ENCODE peak calls at places on chromosomes 11 and 22, in five cellular contexts. I is WTC11, Y is GM13976, H is neural crest cell, D is gastrocnemius medialis. G is an unnamed sample.

GRCh38 chr11:12744831-12745502 is 70.7 kb downstream of the TEAD1 start:
- DNase-seq in I (no peak), Y (no peak), H (no peak), D (peak), G (no peak)

GRCh38 chr11:129960216-129961214 is 42.1 kb downstream of the PRDM10 start:
- DNase-seq in I (no peak), Y (peak), H (no peak), D (no peak), G (no peak)

GRCh38 chr22:27580311-27580897 is 221.2 kb downstream of the MN1 start:
- DNase-seq in I (no peak), Y (no peak), H (no peak), D (no peak), G (no peak)

GRCh38 chr22:49119551-49119952 is 708.1 kb downstream of the BRD1 start:
- DNase-seq in I (peak), Y (no peak), H (no peak), D (no peak), G (no peak)

GRCh38 chr22:28230682-28231081 is 311.6 kb upstream of the PITPNB start:
- DNase-seq in I (no peak), Y (no peak), H (no peak), D (no peak), G (no peak)

GRCh38 chr11:3123316-3123715 is 41.8 kb downstream of the OSBPL5 start:
- DNase-seq in I (peak), Y (no peak), H (no peak), D (peak), G (no peak)

GRCh38 chr11:35304393-35304790 is 115.0 kb downstream of the SLC1A2 start:
- DNase-seq in I (no peak), Y (peak), H (no peak), D (no peak), G (no peak)

GRCh38 chr11:70383664-70384395 is 14.5 kb upstream of the CTTN start:
- DNase-seq in I (no peak), Y (no peak), H (no peak), D (no peak), G (no peak)

GRCh38 chr22:37435970-37436603 is 8.8 kb upstream of the ELFN2 start:
- DNase-seq in I (no peak), Y (no peak), H (no peak), D (no peak), G (no peak)

GRCh38 chr11:64251986-64252837 is 882 bp downstream of the PLCB3 start:
- DNase-seq in I (peak), Y (peak), H (no peak), D (no peak), G (peak)

GRCh38 chr11:61812736-61813411 is 3.9 kb downstream of the FADS1 start:
- DNase-seq in I (no peak), Y (no peak), H (no peak), D (no peak), G (no peak)

GRCh38 chr11:10233581-10233980 is 60.4 kb downstream of the SBF2 start:
- DNase-seq in I (no peak), Y (no peak), H (no peak), D (no peak), G (no peak)

GRCh38 chr11:102239906-102240305 is 77.4 kb upstream of the BIRC3 start:
- DNase-seq in I (no peak), Y (no peak), H (no peak), D (no peak), G (no peak)

GRCh38 chr22:46936378-46936916 is 174.0 kb downstream of the TBC1D22A start:
- DNase-seq in I (no peak), Y (no peak), H (no peak), D (no peak), G (no peak)

GRCh38 chr22:39967996-39968968 is 8.1 kb downstream of the TMA7B start:
- DNase-seq in I (no peak), Y (no peak), H (no peak), D (no peak), G (no peak)

GRCh38 chr11:113884361-113884836 is 9.0 kb upstream of the USP28 start:
- DNase-seq in I (peak), Y (no peak), H (no peak), D (no peak), G (no peak)

GRCh38 chr11:12680246-12680939 is 6.2 kb downstream of the TEAD1 start:
- DNase-seq in I (peak), Y (no peak), H (peak), D (peak), G (peak)

GRCh38 chr11:33055361-33055760 is 16.0 kb downstream of the TCP11L1 start:
- DNase-seq in I (no peak), Y (no peak), H (no peak), D (no peak), G (no peak)

GRCh38 chr11:114132944-114133394 is 73.5 kb downstream of the ZBTB16 start:
- DNase-seq in I (no peak), Y (no peak), H (no peak), D (no peak), G (no peak)

GRCh38 chr22:31490496-31490925 is 869 bp upstream of the EIF4ENIF1 start:
- DNase-seq in I (peak), Y (peak), H (peak), D (peak), G (peak)

GRCh38 chr11:12253843-12254281 is 123.5 kb upstream of the PARVA start:
- DNase-seq in I (no peak), Y (no peak), H (no peak), D (no peak), G (no peak)

GRCh38 chr11:64068705-64069400 is 33.1 kb downstream of the FLRT1 start:
- DNase-seq in I (no peak), Y (no peak), H (no peak), D (no peak), G (no peak)

GRCh38 chr11:12871788-12872321 is 137.3 kb upstream of the RASSF10 start:
- DNase-seq in I (no peak), Y (no peak), H (no peak), D (no peak), G (no peak)

GRCh38 chr11:74570266-74571061 is 21.9 kb upstream of the POLD3 start:
- DNase-seq in I (peak), Y (peak), H (peak), D (no peak), G (peak)

GRCh38 chr11:114886644-114887259 is 208.4 kb downstream of the NXPE2 start:
- DNase-seq in I (no peak), Y (no peak), H (no peak), D (no peak), G (no peak)

GRCh38 chr11:27910186-27910941 is 197.6 kb downstream of the KIF18A start:
- DNase-seq in I (no peak), Y (no peak), H (no peak), D (no peak), G (no peak)

GRCh38 chr11:113329725-113330124 is 15.3 kb downstream of the TTC12 start:
- DNase-seq in I (no peak), Y (no peak), H (no peak), D (no peak), G (no peak)

GRCh38 chr11:121451982-121452608 is at the start of gene SORL1:
- DNase-seq in I (peak), Y (peak), H (peak), D (no peak), G (peak)

GRCh38 chr11:10257478-10257877 is 36.5 kb downstream of the SBF2 start:
- DNase-seq in I (no peak), Y (no peak), H (no peak), D (no peak), G (no peak)

GRCh38 chr11:1771273-1771672 is 7.5 kb upstream of the CTSD start:
- DNase-seq in I (no peak), Y (no peak), H (no peak), D (no peak), G (no peak)
- TF ChIP-seq CTCF in I (no peak), Y (no peak), H (no peak), D (no peak), G (no peak)

GRCh38 chr11:92663539-92663938 is 305.9 kb upstream of the MTNR1B start:
- DNase-seq in I (no peak), Y (no peak), H (no peak), D (no peak), G (no peak)
- TF ChIP-seq CTCF in I (no peak), Y (no peak), H (no peak), D (no peak), G (no peak)

DNA sequence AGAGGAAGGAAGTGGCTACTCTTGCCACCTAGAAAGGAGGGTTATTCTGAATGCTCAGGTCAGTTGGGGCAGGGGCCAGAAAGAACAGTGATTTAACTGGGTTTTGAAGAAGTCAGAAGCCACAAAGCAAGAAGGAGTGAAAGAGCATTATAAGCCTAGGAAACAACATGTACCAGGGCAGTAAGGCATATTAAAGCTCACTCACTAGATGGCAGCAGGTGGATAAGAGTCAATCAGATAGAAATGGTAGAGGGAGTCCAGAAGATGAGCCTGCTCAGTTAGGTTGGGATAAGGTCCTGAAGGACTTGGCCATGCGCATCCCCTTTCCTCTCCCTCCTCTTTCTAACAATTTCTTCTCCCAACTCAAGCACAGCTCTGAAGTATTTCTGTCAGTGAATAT is 22.0 kb upstream of the PATE1 start:
- DNase-seq in I (no peak), Y (no peak), H (no peak), D (no peak), G (no peak)
- TF ChIP-seq CTCF in I (no peak), Y (no peak), H (peak), D (no peak), G (no peak)

DNA sequence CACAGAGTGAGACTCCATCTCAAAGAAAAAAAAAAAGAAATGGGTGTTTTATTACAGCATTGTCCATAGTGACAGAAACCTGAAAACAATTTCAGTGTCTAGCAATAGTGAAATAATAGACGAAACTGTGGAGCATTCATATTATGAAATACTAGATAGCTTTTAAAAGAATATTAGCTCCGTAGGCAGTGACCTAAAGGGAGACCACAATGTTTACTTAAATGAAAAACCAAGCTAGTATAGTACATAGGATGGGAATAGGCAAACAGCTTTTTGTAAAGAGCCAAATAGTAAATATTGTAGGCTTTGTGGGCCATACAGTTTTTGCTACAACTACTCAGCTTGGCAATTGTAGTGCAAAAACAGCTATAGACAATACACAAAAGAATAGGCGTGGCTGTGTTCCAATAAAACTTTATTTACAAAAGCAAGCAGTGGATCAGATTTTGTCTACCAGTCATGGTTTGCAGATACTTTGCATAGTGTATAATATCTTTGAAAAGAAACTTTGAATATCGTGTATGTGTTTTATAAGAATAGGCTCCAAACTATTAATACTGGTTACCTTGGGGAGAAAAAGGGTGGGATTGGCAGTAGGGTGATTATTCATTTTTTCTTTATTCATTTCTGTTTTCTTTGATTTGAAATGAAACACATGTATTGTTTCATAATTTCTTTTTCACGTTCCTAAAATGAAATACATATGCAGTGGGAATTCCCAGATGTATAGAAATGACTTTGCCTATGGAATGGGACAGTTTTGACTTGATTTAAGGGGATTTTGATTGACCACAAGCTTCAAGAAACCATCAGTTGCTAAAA is 50.7 kb downstream of the PRR5L start:
- DNase-seq in I (no peak), Y (no peak), H (no peak), D (no peak), G (no peak)
- TF ChIP-seq CTCF in I (no peak), Y (no peak), H (no peak), D (no peak), G (no peak)

DNA sequence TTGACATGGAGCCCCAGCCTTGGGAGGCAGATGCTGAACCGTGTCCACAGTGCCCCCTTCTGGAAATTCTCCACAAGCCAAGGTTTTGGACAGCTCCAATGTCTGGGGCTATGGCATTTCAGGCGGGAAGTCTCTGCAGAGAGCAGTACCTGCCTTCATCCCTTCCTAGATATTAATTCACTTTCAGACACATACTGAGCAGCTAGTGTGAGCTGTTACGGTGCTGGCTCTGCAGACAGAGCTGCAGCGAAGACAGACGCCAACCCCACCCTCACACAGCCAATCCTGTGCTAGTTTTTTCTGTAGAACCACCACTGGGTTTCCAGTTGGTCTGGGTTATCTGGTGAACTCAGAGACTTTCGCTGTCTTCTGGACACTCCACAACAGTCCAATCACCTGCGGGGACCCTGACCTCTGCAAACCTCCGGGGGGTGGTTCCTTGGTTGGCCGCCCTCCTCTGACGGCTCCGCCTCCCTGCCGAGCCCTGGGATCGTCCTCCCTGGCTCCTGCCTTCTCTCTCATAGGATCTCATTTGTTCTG is 9.1 kb downstream of the LMF2 start:
- DNase-seq in I (peak), Y (peak), H (peak), D (no peak), G (peak)
- TF ChIP-seq CTCF in I (peak), Y (peak), H (peak), D (peak), G (peak)

G was measured in endothelial cell.